ENCODE peak calls at places on chromosome 11, in five cellular contexts. One of them, this sample, is unnamed.

GRCh38 chr11:27619039-27619438 is 81.2 kb downstream of the BDNF start:
- DNase-seq in lower lobe of right lung: no peak
- DNase-seq in heart right ventricle: no peak
- DNase-seq in fibroblast of lung: no peak
- DNase-seq in left lung: no peak
- DNase-seq in this sample: no peak

GRCh38 chr11:10305262-10305963 is 540 bp downstream of the ADM start:
- DNase-seq in lower lobe of right lung: peak; percentile 77
- DNase-seq in heart right ventricle: no peak
- DNase-seq in fibroblast of lung: peak; percentile 27
- DNase-seq in left lung: peak; percentile 55
- DNase-seq in this sample: peak; percentile 44

GRCh38 chr11:16827139-16827538 is 88.7 kb downstream of the C11orf58 start:
- DNase-seq in lower lobe of right lung: no peak
- DNase-seq in heart right ventricle: no peak
- DNase-seq in fibroblast of lung: no peak
- DNase-seq in left lung: no peak
- DNase-seq in this sample: no peak

GRCh38 chr11:19985106-19985505 is 175.2 kb downstream of the DBX1 start:
- DNase-seq in lower lobe of right lung: no peak
- DNase-seq in heart right ventricle: no peak
- DNase-seq in fibroblast of lung: no peak
- DNase-seq in left lung: no peak
- DNase-seq in this sample: no peak

GRCh38 chr11:17972987-17973386 is 39.9 kb downstream of the SERGEF start:
- DNase-seq in lower lobe of right lung: no peak
- DNase-seq in heart right ventricle: peak; percentile 59
- DNase-seq in fibroblast of lung: peak; percentile 94
- DNase-seq in left lung: peak; percentile 51
- DNase-seq in this sample: no peak

GRCh38 chr11:45193695-45194094 is 47.3 kb downstream of the PRDM11 start:
- DNase-seq in lower lobe of right lung: no peak
- DNase-seq in heart right ventricle: peak; percentile 41
- DNase-seq in fibroblast of lung: no peak
- DNase-seq in left lung: no peak
- DNase-seq in this sample: no peak

GRCh38 chr11:29255401-29255800 is 761.4 kb downstream of the KCNA4 start:
- DNase-seq in lower lobe of right lung: no peak
- DNase-seq in heart right ventricle: no peak
- DNase-seq in fibroblast of lung: no peak
- DNase-seq in left lung: no peak
- DNase-seq in this sample: no peak

GRCh38 chr11:33532720-33533119 is 167.9 kb downstream of the C11orf91 start:
- DNase-seq in lower lobe of right lung: no peak
- DNase-seq in heart right ventricle: no peak
- DNase-seq in fibroblast of lung: no peak
- DNase-seq in left lung: no peak
- DNase-seq in this sample: no peak

GRCh38 chr11:7614656-7615055 is 58.6 kb downstream of the CYB5R2 start:
- DNase-seq in lower lobe of right lung: no peak
- DNase-seq in heart right ventricle: no peak
- DNase-seq in fibroblast of lung: no peak
- DNase-seq in left lung: no peak
- DNase-seq in this sample: no peak
- H3K27ac ChIP-seq in lower lobe of right lung: no peak overlapping the region
- H3K27ac ChIP-seq in heart right ventricle: no peak overlapping the region
- H3K27ac ChIP-seq in fibroblast of lung: no peak overlapping the region
- H3K27ac ChIP-seq in left lung: no peak overlapping the region
- H3K27ac ChIP-seq in this sample: no peak overlapping the region

DNA sequence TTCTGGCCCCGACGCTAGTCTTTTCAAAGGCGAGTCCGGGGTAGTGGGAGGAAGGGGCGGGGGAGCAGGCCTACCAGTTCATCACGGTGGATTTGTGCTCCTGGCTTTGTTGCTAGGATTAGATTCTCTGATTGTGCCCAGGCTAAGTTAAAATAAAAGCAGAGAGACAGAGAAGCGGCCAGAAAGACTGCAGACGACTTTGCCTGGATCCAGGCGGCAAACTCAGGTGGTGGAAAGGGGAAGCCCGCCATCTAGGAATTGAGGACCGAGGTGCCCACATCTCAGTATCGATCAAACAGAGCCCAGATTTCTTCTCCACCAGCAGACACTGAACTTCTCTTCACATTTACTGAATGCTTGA is 2.6 kb downstream of the FAT3 start:
- DNase-seq in lower lobe of right lung: no peak
- DNase-seq in heart right ventricle: no peak
- DNase-seq in fibroblast of lung: no peak
- DNase-seq in left lung: no peak
- DNase-seq in this sample: no peak
- TF ChIP-seq CTCF in lower lobe of right lung: no peak
- TF ChIP-seq CTCF in heart right ventricle: no peak
- TF ChIP-seq CTCF in fibroblast of lung: no peak
- TF ChIP-seq CTCF in left lung: no peak
- TF ChIP-seq CTCF in this sample: no peak

GRCh38 chr11:8722156-8722555 is 39.6 kb downstream of the RPL27A start:
- DNase-seq in lower lobe of right lung: no peak
- DNase-seq in heart right ventricle: peak; percentile 29
- DNase-seq in fibroblast of lung: peak; percentile 52
- DNase-seq in left lung: no peak
- DNase-seq in this sample: no peak
- H3K27ac ChIP-seq in lower lobe of right lung: peak overlapping the region; percentile 81
- H3K27ac ChIP-seq in heart right ventricle: peak overlapping the region; percentile 84
- H3K27ac ChIP-seq in fibroblast of lung: peak overlapping the region; percentile 95
- H3K27ac ChIP-seq in left lung: peak overlapping the region; percentile 85
- H3K27ac ChIP-seq in this sample: peak overlapping the region; percentile 81

GRCh38 chr11:95153857-95154246 is 64.2 kb downstream of the ENDOD1 start:
- DNase-seq in lower lobe of right lung: no peak
- DNase-seq in heart right ventricle: no peak
- DNase-seq in fibroblast of lung: no peak
- DNase-seq in left lung: no peak
- DNase-seq in this sample: no peak

GRCh38 chr11:95155385-95155784 is 65.7 kb downstream of the ENDOD1 start:
- DNase-seq in lower lobe of right lung: no peak
- DNase-seq in heart right ventricle: no peak
- DNase-seq in fibroblast of lung: no peak
- DNase-seq in left lung: no peak
- DNase-seq in this sample: no peak

GRCh38 chr11:95152878-95153856 is 63.5 kb downstream of the ENDOD1 start:
- DNase-seq in lower lobe of right lung: no peak
- DNase-seq in heart right ventricle: no peak
- DNase-seq in fibroblast of lung: no peak
- DNase-seq in left lung: no peak
- DNase-seq in this sample: no peak

GRCh38 chr11:95156133-95156731 is 66.6 kb downstream of the ENDOD1 start:
- DNase-seq in lower lobe of right lung: no peak
- DNase-seq in heart right ventricle: no peak
- DNase-seq in fibroblast of lung: no peak
- DNase-seq in left lung: no peak
- DNase-seq in this sample: no peak

DNA sequence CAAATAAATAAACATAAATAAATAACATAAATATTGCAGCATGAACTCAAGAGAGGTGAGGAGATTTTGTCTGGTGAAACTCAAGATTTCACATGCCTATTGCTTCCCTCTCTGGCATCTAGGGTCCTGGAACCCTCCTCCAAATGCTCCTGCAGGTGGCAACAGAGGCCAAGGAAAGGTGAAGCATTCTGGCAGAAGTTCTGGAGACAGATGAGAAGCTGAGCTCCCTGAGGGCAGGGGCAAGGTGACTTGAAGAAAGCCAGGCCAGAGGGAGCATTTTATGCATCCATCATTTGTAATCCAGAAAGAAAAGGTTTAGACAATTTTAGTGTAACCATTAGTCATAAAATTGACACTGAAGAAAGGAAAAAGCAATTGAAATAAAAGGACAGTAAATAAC is 64.9 kb downstream of the ENDOD1 start:
- DNase-seq in lower lobe of right lung: no peak
- DNase-seq in heart right ventricle: peak; percentile 31
- DNase-seq in fibroblast of lung: peak; percentile 66
- DNase-seq in left lung: no peak
- DNase-seq in this sample: no peak
- TF ChIP-seq CTCF in lower lobe of right lung: peak; percentile 58
- TF ChIP-seq CTCF in heart right ventricle: no peak
- TF ChIP-seq CTCF in fibroblast of lung: peak; percentile 69
- TF ChIP-seq CTCF in left lung: peak; percentile 30
- TF ChIP-seq CTCF in this sample: peak; percentile 47

DNA sequence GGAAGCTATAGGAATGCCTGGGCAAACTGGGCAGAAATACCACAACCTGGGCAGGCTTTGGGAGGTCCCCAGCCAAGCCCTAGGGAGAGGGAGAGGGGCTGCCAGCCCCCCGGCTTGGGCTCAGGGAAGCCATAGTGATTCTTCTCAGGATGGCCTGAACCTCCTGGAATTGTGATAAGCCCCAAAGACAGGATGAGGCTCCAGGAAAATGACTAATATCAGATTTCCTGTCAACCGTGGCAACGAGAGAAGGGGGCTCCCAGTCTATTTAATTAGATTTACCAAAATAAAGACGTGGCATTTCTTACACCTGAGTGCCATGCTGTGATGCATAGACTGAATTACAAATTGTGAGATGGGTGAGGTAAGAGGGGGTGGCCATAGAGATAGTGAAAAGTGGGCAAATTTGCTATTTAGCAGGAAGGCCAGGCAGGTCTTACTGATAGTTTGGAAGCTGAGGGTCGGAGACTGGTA is 20.4 kb downstream of the SERPINH1 start:
- DNase-seq in lower lobe of right lung: no peak
- DNase-seq in heart right ventricle: no peak
- DNase-seq in fibroblast of lung: no peak
- DNase-seq in left lung: no peak
- DNase-seq in this sample: no peak
- H3K27ac ChIP-seq in lower lobe of right lung: peak overlapping the region; percentile 97
- H3K27ac ChIP-seq in heart right ventricle: peak overlapping the region; percentile 99
- H3K27ac ChIP-seq in fibroblast of lung: peak overlapping the region; percentile 62
- H3K27ac ChIP-seq in left lung: peak overlapping the region; percentile 95
- H3K27ac ChIP-seq in this sample: peak overlapping the region; percentile 99

DNA sequence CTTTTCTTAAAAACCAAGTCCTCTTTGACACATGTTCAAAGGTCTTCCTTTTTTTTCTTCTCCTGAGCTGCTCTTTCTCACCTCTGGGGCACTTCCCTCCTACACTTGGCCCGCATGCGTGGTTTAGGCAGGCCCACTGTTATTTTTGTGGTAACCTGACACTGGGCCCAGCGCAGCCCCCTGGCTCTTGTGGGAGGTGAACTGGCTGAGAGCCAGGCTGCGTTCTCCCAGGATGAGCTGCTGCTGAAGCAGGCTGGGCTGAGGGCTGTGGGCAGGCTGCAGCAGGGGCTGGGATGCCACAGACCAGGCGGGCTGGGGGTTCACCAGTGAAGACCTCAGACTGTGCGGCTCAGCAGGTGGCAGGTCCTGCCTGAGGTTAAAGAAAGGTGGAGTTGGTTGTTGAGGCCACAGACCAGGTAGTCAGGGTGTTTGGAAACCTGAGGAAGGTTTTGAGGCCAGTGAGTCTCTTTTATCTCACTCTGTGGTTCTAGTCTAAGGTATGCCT is 72.4 kb downstream of the TEAD1 start:
- DNase-seq in lower lobe of right lung: peak; percentile 56
- DNase-seq in heart right ventricle: peak; percentile 70
- DNase-seq in fibroblast of lung: peak; percentile 91
- DNase-seq in left lung: peak; percentile 39
- DNase-seq in this sample: no peak
- TF ChIP-seq CTCF in lower lobe of right lung: no peak
- TF ChIP-seq CTCF in heart right ventricle: no peak
- TF ChIP-seq CTCF in fibroblast of lung: no peak
- TF ChIP-seq CTCF in left lung: no peak
- TF ChIP-seq CTCF in this sample: no peak

GRCh38 chr11:128478305-128478704 is 109.1 kb downstream of the ETS1 start:
- DNase-seq in lower lobe of right lung: no peak
- DNase-seq in heart right ventricle: no peak
- DNase-seq in fibroblast of lung: no peak
- DNase-seq in left lung: no peak
- DNase-seq in this sample: no peak

GRCh38 chr11:128482092-128482491 is 105.3 kb downstream of the ETS1 start:
- DNase-seq in lower lobe of right lung: no peak
- DNase-seq in heart right ventricle: no peak
- DNase-seq in fibroblast of lung: no peak
- DNase-seq in left lung: no peak
- DNase-seq in this sample: no peak

GRCh38 chr11:128480665-128481064 is 106.7 kb downstream of the ETS1 start:
- DNase-seq in lower lobe of right lung: no peak
- DNase-seq in heart right ventricle: no peak
- DNase-seq in fibroblast of lung: no peak
- DNase-seq in left lung: no peak
- DNase-seq in this sample: no peak

GRCh38 chr11:128481135-128481534 is 106.2 kb downstream of the ETS1 start:
- DNase-seq in lower lobe of right lung: no peak
- DNase-seq in heart right ventricle: no peak
- DNase-seq in fibroblast of lung: peak; percentile 97
- DNase-seq in left lung: no peak
- DNase-seq in this sample: no peak

GRCh38 chr11:128480066-128480465 is 107.3 kb downstream of the ETS1 start:
- DNase-seq in lower lobe of right lung: no peak
- DNase-seq in heart right ventricle: no peak
- DNase-seq in fibroblast of lung: no peak
- DNase-seq in left lung: no peak
- DNase-seq in this sample: no peak
- H3K27ac ChIP-seq in lower lobe of right lung: peak overlapping the region; percentile 78
- H3K27ac ChIP-seq in heart right ventricle: peak overlapping the region; percentile 69
- H3K27ac ChIP-seq in fibroblast of lung: peak overlapping the region; percentile 79
- H3K27ac ChIP-seq in left lung: peak overlapping the region; percentile 68
- H3K27ac ChIP-seq in this sample: peak overlapping the region; percentile 65

GRCh38 chr11:77060234-77060633 is 6.5 kb upstream of the CAPN5 start:
- DNase-seq in lower lobe of right lung: no peak
- DNase-seq in heart right ventricle: no peak
- DNase-seq in fibroblast of lung: no peak
- DNase-seq in left lung: no peak
- DNase-seq in this sample: no peak

GRCh38 chr11:77063861-77064260 is 2.9 kb upstream of the CAPN5 start:
- DNase-seq in lower lobe of right lung: no peak
- DNase-seq in heart right ventricle: no peak
- DNase-seq in fibroblast of lung: no peak
- DNase-seq in left lung: no peak
- DNase-seq in this sample: peak; percentile 40

GRCh38 chr11:77064648-77065217 is 2.0 kb upstream of the CAPN5 start:
- DNase-seq in lower lobe of right lung: no peak
- DNase-seq in heart right ventricle: no peak
- DNase-seq in fibroblast of lung: no peak
- DNase-seq in left lung: no peak
- DNase-seq in this sample: peak; percentile 45

GRCh38 chr11:77063407-77063806 is 3.4 kb upstream of the CAPN5 start:
- DNase-seq in lower lobe of right lung: no peak
- DNase-seq in heart right ventricle: no peak
- DNase-seq in fibroblast of lung: no peak
- DNase-seq in left lung: no peak
- DNase-seq in this sample: no peak

GRCh38 chr11:77062924-77063323 is 3.8 kb upstream of the CAPN5 start:
- DNase-seq in lower lobe of right lung: no peak
- DNase-seq in heart right ventricle: no peak
- DNase-seq in fibroblast of lung: no peak
- DNase-seq in left lung: no peak
- DNase-seq in this sample: no peak
- TF ChIP-seq CTCF in lower lobe of right lung: no peak
- TF ChIP-seq CTCF in heart right ventricle: no peak
- TF ChIP-seq CTCF in fibroblast of lung: peak; percentile 21
- TF ChIP-seq CTCF in left lung: no peak
- TF ChIP-seq CTCF in this sample: no peak

GRCh38 chr11:1779034-1779805 is 15.5 kb upstream of the CTSD start:
- DNase-seq in lower lobe of right lung: no peak
- DNase-seq in heart right ventricle: no peak
- DNase-seq in fibroblast of lung: no peak
- DNase-seq in left lung: no peak
- DNase-seq in this sample: peak; percentile 51
- H3K27ac ChIP-seq in lower lobe of right lung: no peak overlapping the region
- H3K27ac ChIP-seq in heart right ventricle: no peak overlapping the region
- H3K27ac ChIP-seq in fibroblast of lung: no peak overlapping the region
- H3K27ac ChIP-seq in left lung: no peak overlapping the region
- H3K27ac ChIP-seq in this sample: no peak overlapping the region